ENCODE peak calls at places on chromosome 7, in six cellular contexts. Q is T-helper 1 cell, R is NCI-H2029, F is iris pigment epithelial cell, E is T-helper 17 cell, K is HCEC 1CT. M is an unnamed sample.

GRCh38 chr7:64877714-64878610 is 25.1 kb upstream of the ZNF273 start:
- DNase-seq in R (no peak), K (no peak), Q (no peak), F (no peak), E (no peak), M (peak)

GRCh38 chr7:44132039-44132438 is 8.7 kb upstream of the POLD2 start:
- DNase-seq in K (no peak), F (peak), E (no peak), Q (no peak), R (no peak), M (no peak)

GRCh38 chr7:148623586-148624282 is 33.2 kb downstream of the C7orf33 start:
- DNase-seq in Q (no peak), K (peak), F (peak), E (no peak), R (no peak), M (no peak)

GRCh38 chr7:17638727-17639126 is 301.6 kb downstream of the SNX13 start:
- DNase-seq in K (no peak), E (no peak), Q (no peak), R (no peak), F (peak), M (no peak)

GRCh38 chr7:17369686-17370426 is 71.4 kb downstream of the AHR start:
- DNase-seq in K (peak), F (peak), Q (no peak), E (no peak), R (no peak), M (no peak)

GRCh38 chr7:28088032-28088431 is 92.6 kb downstream of the JAZF1 start:
- DNase-seq in F (peak), R (no peak), Q (no peak), E (no peak), K (no peak), M (no peak)

GRCh38 chr7:47345754-47346377 is 236.0 kb downstream of the TNS3 start:
- DNase-seq in F (no peak), K (no peak), E (no peak), R (no peak), Q (no peak), M (no peak)

GRCh38 chr7:102208826-102209225 is 77.8 kb upstream of the SH2B2 start:
- DNase-seq in R (no peak), F (no peak), E (no peak), K (no peak), Q (no peak), M (no peak)

GRCh38 chr7:123639646-123640045 is 16.0 kb upstream of the LMOD2 start:
- DNase-seq in F (no peak), E (no peak), K (no peak), Q (no peak), R (no peak), M (no peak)

GRCh38 chr7:32221756-32222155 is 151.5 kb upstream of the PDE1C start:
- DNase-seq in F (no peak), Q (no peak), R (no peak), K (no peak), E (no peak), M (no peak)

GRCh38 chr7:81768951-81769778 is 682 bp downstream of the HGF start:
- DNase-seq in R (no peak), E (no peak), Q (no peak), F (no peak), K (no peak), M (no peak)

GRCh38 chr7:129434846-129435318 is 650 bp downstream of the STRIP2 start:
- DNase-seq in K (peak), E (no peak), F (peak), R (no peak), Q (no peak), M (no peak)

GRCh38 chr7:16874061-16874460 is 7.7 kb downstream of the AGR3 start:
- DNase-seq in R (no peak), Q (no peak), E (no peak), F (no peak), K (no peak), M (no peak)

GRCh38 chr7:50507898-50508470 is 57.2 kb downstream of the DDC start:
- DNase-seq in Q (no peak), R (peak), E (no peak), F (no peak), K (no peak), M (no peak)

GRCh38 chr7:17530741-17531417 is 232.4 kb downstream of the AHR start:
- DNase-seq in F (peak), K (peak), Q (no peak), R (no peak), E (no peak), M (no peak)

GRCh38 chr7:155454183-155455112 is 3.5 kb upstream of the EN2 start:
- DNase-seq in Q (no peak), F (no peak), R (no peak), K (no peak), E (no peak), M (no peak)

GRCh38 chr7:13633857-13634256 is 355.6 kb downstream of the ETV1 start:
- DNase-seq in F (peak), Q (no peak), R (no peak), K (peak), E (no peak), M (no peak)

GRCh38 chr7:44615149-44615611 is 8.8 kb downstream of the OGDH start:
- DNase-seq in E (no peak), K (no peak), Q (no peak), R (no peak), F (peak), M (no peak)

GRCh38 chr7:148045521-148045920 is 545.0 kb upstream of the C7orf33 start:
- DNase-seq in Q (no peak), F (no peak), R (peak), K (no peak), E (no peak), M (no peak)

GRCh38 chr7:143325215-143325614 is 9.3 kb downstream of the CLCN1 start:
- DNase-seq in F (peak), K (no peak), R (no peak), E (no peak), Q (no peak), M (no peak)

GRCh38 chr7:127264219-127264618 is 11.5 kb upstream of the GRM8 start:
- DNase-seq in R (no peak), E (no peak), F (no peak), K (no peak), Q (no peak), M (no peak)

GRCh38 chr7:135327458-135327857 is 93.8 kb downstream of the STRA8 start:
- DNase-seq in E (no peak), R (no peak), K (no peak), Q (no peak), F (no peak), M (no peak)

GRCh38 chr7:147775564-147775963 is 815.0 kb upstream of the C7orf33 start:
- DNase-seq in Q (no peak), F (no peak), R (peak), K (no peak), E (no peak), M (no peak)

GRCh38 chr7:109986701-109987100 is 1104.2 kb upstream of the LRRN3 start:
- DNase-seq in R (no peak), E (no peak), Q (no peak), F (no peak), K (no peak), M (no peak)

GRCh38 chr7:109449760-109450159 is 880.1 kb downstream of the DNAJB9 start:
- DNase-seq in E (no peak), K (no peak), Q (no peak), R (no peak), F (no peak), M (no peak)

GRCh38 chr7:31134246-31135188 is 82.4 kb downstream of the ADCYAP1R1 start:
- DNase-seq in E (peak), R (peak), F (peak), K (peak), Q (no peak), M (peak)

GRCh38 chr7:148856891-148857290 is 27.2 kb downstream of the EZH2 start:
- DNase-seq in R (no peak), Q (no peak), K (no peak), F (peak), E (no peak), M (no peak)

GRCh38 chr7:90777075-90777864 is 181.1 kb downstream of the CDK14 start:
- DNase-seq in Q (no peak), E (no peak), F (no peak), R (no peak), K (no peak), M (no peak)

GRCh38 chr7:120064565-120064964 is 208.4 kb upstream of the KCND2 start:
- DNase-seq in Q (no peak), K (peak), E (no peak), R (no peak), F (peak), M (no peak)

GRCh38 chr7:1922071-1922869 is 252.2 kb downstream of the ELFN1 start:
- DNase-seq in R (no peak), K (no peak), Q (no peak), F (no peak), E (no peak), M (no peak)

GRCh38 chr7:43481905-43482678 is 100.8 kb upstream of the STK17A start:
- DNase-seq in Q (no peak), E (no peak), R (no peak), F (peak), K (no peak), M (no peak)